ENCODE peak calls at places on chromosomes 12 and 14, in seven cellular contexts. H, K, E, S, J, W and M are unnamed samples.

GRCh38 chr12:94650143-94651056 is at the start of gene TMCC3:
- DNase-seq in H (no peak), K (no peak), E (peak), S (no peak), J (no peak), W (no peak), M (no peak)

GRCh38 chr12:70507442-70507841 is 129.8 kb downstream of the PTPRB start:
- DNase-seq in H (no peak), K (no peak), E (no peak), S (no peak), J (no peak), W (peak), M (no peak)

GRCh38 chr12:125193798-125194562 is 128.7 kb downstream of the AACS start:
- DNase-seq in H (peak), K (no peak), E (peak), S (no peak), J (no peak), W (no peak), M (no peak)

GRCh38 chr12:57000393-57000792 is 6.0 kb downstream of the ZBTB39 start:
- DNase-seq in H (peak), K (no peak), E (no peak), S (no peak), J (no peak), W (no peak), M (no peak)

GRCh38 chr14:34043627-34044372 is 92.9 kb upstream of the EGLN3 start:
- DNase-seq in H (peak), K (peak), E (no peak), S (peak), J (peak), W (no peak), M (no peak)

GRCh38 chr12:130088509-130088908 is 73.8 kb upstream of the FZD10 start:
- DNase-seq in H (no peak), K (no peak), E (no peak), S (no peak), J (no peak), W (no peak), M (no peak)

GRCh38 chr14:75690010-75690409 is 29.0 kb downstream of the TTLL5 start:
- DNase-seq in H (no peak), K (no peak), E (no peak), S (no peak), J (no peak), W (no peak), M (no peak)

GRCh38 chr12:29024117-29024516 is 125.0 kb upstream of the FAR2 start:
- DNase-seq in H (no peak), K (no peak), E (peak), S (no peak), J (no peak), W (no peak), M (no peak)

GRCh38 chr14:103994535-103995184 is 52.3 kb upstream of the RD3L start:
- DNase-seq in H (no peak), K (no peak), E (no peak), S (no peak), J (no peak), W (no peak), M (no peak)

GRCh38 chr14:103999795-104000440 is 57.6 kb upstream of the RD3L start:
- DNase-seq in H (no peak), K (no peak), E (no peak), S (no peak), J (no peak), W (no peak), M (no peak)

GRCh38 chr14:103998027-103998426 is 55.7 kb upstream of the RD3L start:
- DNase-seq in H (no peak), K (no peak), E (no peak), S (no peak), J (no peak), W (no peak), M (no peak)

GRCh38 chr14:103995876-103996275 is 53.5 kb upstream of the RD3L start:
- DNase-seq in H (no peak), K (no peak), E (no peak), S (no peak), J (no peak), W (no peak), M (no peak)

GRCh38 chr14:103997391-103997790 is 55.1 kb upstream of the RD3L start:
- DNase-seq in H (no peak), K (no peak), E (no peak), S (no peak), J (no peak), W (no peak), M (no peak)
- TF ChIP-seq SIN3A in H (no peak), K (no peak), E (no peak), S (no peak), J (no peak), W (no peak), M (no peak)

GRCh38 chr14:88323520-88324199 is 591 bp upstream of the KCNK10 start:
- DNase-seq in H (no peak), K (no peak), E (peak), S (no peak), J (no peak), W (no peak), M (no peak)
- TF ChIP-seq SIN3A in H (no peak), K (no peak), E (no peak), S (no peak), J (no peak), W (peak), M (no peak)

GRCh38 chr12:128288896-128289295 is 21.9 kb downstream of the TMEM132C start:
- DNase-seq in H (no peak), K (no peak), E (no peak), S (no peak), J (no peak), W (no peak), M (no peak)
- TF ChIP-seq SIN3A in H (no peak), K (no peak), E (no peak), S (no peak), J (no peak), W (no peak), M (no peak)

GRCh38 chr12:46774011-46774633 is 51.7 kb downstream of the SLC38A4 start:
- DNase-seq in H (no peak), K (no peak), E (no peak), S (no peak), J (no peak), W (no peak), M (no peak)
- TF ChIP-seq SIN3A in H (no peak), K (no peak), E (no peak), S (no peak), J (no peak), W (no peak), M (no peak)

GRCh38 chr12:111405856-111406473 is at the start of gene SH2B3:
- DNase-seq in H (peak), K (no peak), E (no peak), S (no peak), J (no peak), W (no peak), M (no peak)
- TF ChIP-seq SIN3A in H (peak), K (peak), E (peak), S (no peak), J (peak), W (peak), M (no peak)

GRCh38 chr14:99752486-99753121 is 40.6 kb upstream of the EML1 start:
- DNase-seq in H (no peak), K (no peak), E (no peak), S (no peak), J (no peak), W (no peak), M (no peak)
- TF ChIP-seq SIN3A in H (no peak), K (no peak), E (no peak), S (no peak), J (no peak), W (no peak), M (no peak)

DNA sequence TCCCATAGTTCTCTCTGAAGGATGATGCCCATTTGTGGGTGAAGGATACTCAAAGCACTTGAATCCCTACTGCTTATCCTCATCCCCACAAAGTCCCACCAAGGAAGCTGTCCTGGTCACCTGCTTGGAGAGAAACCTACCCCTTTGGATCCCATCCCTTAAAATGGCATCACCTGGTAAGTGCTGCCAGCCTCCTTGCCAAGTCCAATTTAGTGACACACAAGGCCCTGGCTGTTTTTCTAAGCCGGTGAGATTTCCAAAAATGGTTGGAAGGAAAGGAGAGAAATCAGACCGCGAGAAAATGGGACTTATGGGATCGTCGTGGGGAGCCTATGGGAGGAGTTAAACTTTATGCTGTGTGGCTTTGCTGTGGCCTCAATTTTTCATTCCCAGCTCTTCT is 358.2 kb downstream of the FUT8 start:
- DNase-seq in H (no peak), K (no peak), E (no peak), S (no peak), J (no peak), W (no peak), M (no peak)
- TF ChIP-seq SIN3A in H (no peak), K (no peak), E (no peak), S (no peak), J (no peak), W (no peak), M (no peak)

DNA sequence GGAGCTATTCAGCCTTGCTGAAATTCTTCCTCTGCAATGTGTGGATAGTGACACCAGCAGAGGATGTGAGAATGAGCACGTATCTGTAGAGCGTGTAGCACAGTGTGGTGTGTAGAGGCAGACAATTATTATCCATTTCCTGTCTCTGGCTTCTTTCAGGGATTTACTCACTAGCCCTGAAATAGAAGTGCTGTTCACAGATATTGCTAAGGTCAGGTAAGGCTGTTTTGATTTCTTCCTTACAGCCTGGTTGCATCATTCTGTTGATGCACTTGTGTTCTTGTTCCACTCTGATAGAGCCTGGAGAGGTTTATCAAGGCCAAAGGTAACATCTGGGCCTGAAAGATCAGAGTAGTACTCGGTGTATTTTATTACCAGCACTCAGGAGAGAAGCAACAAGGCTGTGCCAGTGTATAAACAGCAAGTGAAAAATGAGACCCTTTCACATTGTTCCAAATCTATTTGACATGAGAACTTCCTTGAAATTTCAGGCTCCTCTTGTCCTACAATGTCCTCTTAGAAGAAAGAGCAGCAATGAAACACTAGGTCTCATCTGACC is 16.7 kb downstream of the ARG2 start:
- DNase-seq in H (peak), K (no peak), E (no peak), S (no peak), J (peak), W (no peak), M (no peak)
- TF ChIP-seq SIN3A in H (no peak), K (no peak), E (no peak), S (no peak), J (no peak), W (no peak), M (no peak)